ENCODE peak calls at places on chromosomes 11 and 22, in nine cellular contexts. One of them, this sample, is unnamed.

GRCh38 chr11:77083553-77084245 is 16.9 kb downstream of the CAPN5 start:
- DNase-seq in NB4: no peak
- DNase-seq in HFF-Myc: no peak
- DNase-seq in GM10248: no peak
- DNase-seq in MCF 10A: no peak
- DNase-seq in left lung: no peak
- DNase-seq in AG09319: no peak
- DNase-seq in HFFc6: no peak
- DNase-seq in lower lobe of right lung: no peak
- DNase-seq in this sample: no peak

GRCh38 chr11:88281317-88281712 is 56.2 kb downstream of the CTSC start:
- DNase-seq in NB4: peak; percentile 19
- DNase-seq in HFF-Myc: no peak
- DNase-seq in GM10248: no peak
- DNase-seq in MCF 10A: peak; percentile 33
- DNase-seq in left lung: no peak
- DNase-seq in AG09319: no peak
- DNase-seq in HFFc6: peak; percentile 16
- DNase-seq in lower lobe of right lung: no peak
- DNase-seq in this sample: no peak

GRCh38 chr22:31728857-31729256 is 21.1 kb downstream of the PRR14L start:
- DNase-seq in NB4: no peak
- DNase-seq in HFF-Myc: no peak
- DNase-seq in GM10248: no peak
- DNase-seq in MCF 10A: no peak
- DNase-seq in left lung: no peak
- DNase-seq in AG09319: no peak
- DNase-seq in HFFc6: no peak
- DNase-seq in lower lobe of right lung: no peak
- DNase-seq in this sample: no peak

GRCh38 chr22:41656515-41656914 is 32.2 kb downstream of the SNU13 start:
- DNase-seq in NB4: no peak
- DNase-seq in HFF-Myc: no peak
- DNase-seq in GM10248: no peak
- DNase-seq in MCF 10A: no peak
- DNase-seq in left lung: no peak
- DNase-seq in AG09319: no peak
- DNase-seq in HFFc6: no peak
- DNase-seq in lower lobe of right lung: no peak
- DNase-seq in this sample: no peak

GRCh38 chr22:28896611-28897010 is 13.2 kb downstream of the ZNRF3 start:
- DNase-seq in NB4: peak; percentile 75
- DNase-seq in HFF-Myc: no peak
- DNase-seq in GM10248: no peak
- DNase-seq in MCF 10A: peak; percentile 29
- DNase-seq in left lung: no peak
- DNase-seq in AG09319: no peak
- DNase-seq in HFFc6: no peak
- DNase-seq in lower lobe of right lung: no peak
- DNase-seq in this sample: no peak

GRCh38 chr22:44046485-44047141 is 22.5 kb downstream of the PARVB start:
- DNase-seq in NB4: no peak
- DNase-seq in HFF-Myc: no peak
- DNase-seq in GM10248: no peak
- DNase-seq in MCF 10A: no peak
- DNase-seq in left lung: peak; percentile 37
- DNase-seq in AG09319: no peak
- DNase-seq in HFFc6: no peak
- DNase-seq in lower lobe of right lung: no peak
- DNase-seq in this sample: no peak

GRCh38 chr22:44586337-44586990 is 88.4 kb upstream of the RTL6 start:
- DNase-seq in NB4: no peak
- DNase-seq in HFF-Myc: no peak
- DNase-seq in GM10248: no peak
- DNase-seq in MCF 10A: no peak
- DNase-seq in left lung: peak; percentile 55
- DNase-seq in AG09319: no peak
- DNase-seq in HFFc6: no peak
- DNase-seq in lower lobe of right lung: peak; percentile 39
- DNase-seq in this sample: no peak

GRCh38 chr11:117815262-117815803 is 9.2 kb downstream of the FXYD2 start:
- DNase-seq in NB4: peak; percentile 93
- DNase-seq in HFF-Myc: no peak
- DNase-seq in GM10248: peak; percentile 83
- DNase-seq in MCF 10A: no peak
- DNase-seq in left lung: peak; percentile 93
- DNase-seq in AG09319: no peak
- DNase-seq in HFFc6: no peak
- DNase-seq in lower lobe of right lung: peak; percentile 76
- DNase-seq in this sample: peak; percentile 69

GRCh38 chr11:11672764-11673163 is 51.0 kb upstream of the GALNT18 start:
- DNase-seq in NB4: no peak
- DNase-seq in HFF-Myc: no peak
- DNase-seq in GM10248: no peak
- DNase-seq in MCF 10A: no peak
- DNase-seq in left lung: no peak
- DNase-seq in AG09319: no peak
- DNase-seq in HFFc6: no peak
- DNase-seq in lower lobe of right lung: no peak
- DNase-seq in this sample: no peak

GRCh38 chr11:106786251-106786650 is 232.0 kb downstream of the GUCY1A2 start:
- DNase-seq in NB4: no peak
- DNase-seq in HFF-Myc: no peak
- DNase-seq in GM10248: no peak
- DNase-seq in MCF 10A: no peak
- DNase-seq in left lung: no peak
- DNase-seq in AG09319: no peak
- DNase-seq in HFFc6: no peak
- DNase-seq in lower lobe of right lung: no peak
- DNase-seq in this sample: no peak

GRCh38 chr11:113376156-113376555 is 11.4 kb upstream of the ANKK1 start:
- DNase-seq in NB4: peak; percentile 23
- DNase-seq in HFF-Myc: peak; percentile 17
- DNase-seq in GM10248: no peak
- DNase-seq in MCF 10A: no peak
- DNase-seq in left lung: no peak
- DNase-seq in AG09319: no peak
- DNase-seq in HFFc6: no peak
- DNase-seq in lower lobe of right lung: no peak
- DNase-seq in this sample: no peak

GRCh38 chr22:24433868-24434471 is 6.6 kb downstream of the ADORA2A start:
- DNase-seq in NB4: peak; percentile 90
- DNase-seq in HFF-Myc: no peak
- DNase-seq in GM10248: peak; percentile 86
- DNase-seq in MCF 10A: peak; percentile 30
- DNase-seq in left lung: no peak
- DNase-seq in AG09319: no peak
- DNase-seq in HFFc6: peak; percentile 60
- DNase-seq in lower lobe of right lung: no peak
- DNase-seq in this sample: peak; percentile 57

GRCh38 chr22:35955546-35955945 is 73.1 kb downstream of the RBFOX2 start:
- DNase-seq in NB4: no peak
- DNase-seq in HFF-Myc: no peak
- DNase-seq in GM10248: no peak
- DNase-seq in MCF 10A: no peak
- DNase-seq in left lung: no peak
- DNase-seq in AG09319: no peak
- DNase-seq in HFFc6: no peak
- DNase-seq in lower lobe of right lung: no peak
- DNase-seq in this sample: no peak

DNA sequence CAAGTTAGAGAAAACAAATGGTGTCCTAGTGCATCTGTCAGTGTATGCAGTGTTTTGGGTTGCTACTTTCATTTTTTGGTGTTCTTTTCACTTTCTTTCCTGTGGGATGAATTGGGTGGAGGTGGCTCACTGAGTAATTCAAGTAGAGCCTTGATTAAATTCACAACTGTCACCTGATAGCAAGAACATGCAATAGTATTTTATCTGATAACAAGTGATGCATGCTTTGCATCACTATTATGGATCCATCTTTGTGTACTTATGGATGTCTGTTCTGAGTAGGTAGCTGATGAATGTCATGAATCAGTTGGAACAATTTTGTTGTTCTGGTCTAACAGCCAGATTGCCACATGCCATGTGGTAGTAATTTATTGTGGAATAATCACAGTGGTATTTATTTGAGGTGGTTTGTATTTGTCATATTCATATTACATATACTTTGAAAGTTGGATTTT is 87.5 kb downstream of the DDX10 start:
- DNase-seq in NB4: no peak
- DNase-seq in HFF-Myc: no peak
- DNase-seq in GM10248: no peak
- DNase-seq in MCF 10A: no peak
- DNase-seq in left lung: no peak
- DNase-seq in AG09319: no peak
- DNase-seq in HFFc6: no peak
- DNase-seq in lower lobe of right lung: no peak
- DNase-seq in this sample: no peak
- TF ChIP-seq CTCF in NB4: no peak
- TF ChIP-seq CTCF in HFF-Myc: no peak
- TF ChIP-seq CTCF in GM10248: no peak
- TF ChIP-seq CTCF in MCF 10A: no peak
- TF ChIP-seq CTCF in left lung: no peak
- TF ChIP-seq CTCF in AG09319: no peak
- TF ChIP-seq CTCF in HFFc6: no peak
- TF ChIP-seq CTCF in lower lobe of right lung: no peak
- TF ChIP-seq CTCF in this sample: no peak

GRCh38 chr11:119983240-119983732 is 154.6 kb downstream of the TRIM29 start:
- DNase-seq in NB4: no peak
- DNase-seq in HFF-Myc: no peak
- DNase-seq in GM10248: no peak
- DNase-seq in MCF 10A: no peak
- DNase-seq in left lung: no peak
- DNase-seq in AG09319: no peak
- DNase-seq in HFFc6: no peak
- DNase-seq in lower lobe of right lung: no peak
- DNase-seq in this sample: no peak
- TF ChIP-seq CTCF in NB4: peak; percentile 17
- TF ChIP-seq CTCF in HFF-Myc: no peak
- TF ChIP-seq CTCF in GM10248: no peak
- TF ChIP-seq CTCF in MCF 10A: no peak
- TF ChIP-seq CTCF in left lung: no peak
- TF ChIP-seq CTCF in AG09319: no peak
- TF ChIP-seq CTCF in HFFc6: no peak
- TF ChIP-seq CTCF in lower lobe of right lung: no peak
- TF ChIP-seq CTCF in this sample: no peak

GRCh38 chr11:59174664-59175033 is 2.7 kb downstream of the DTX4 start:
- DNase-seq in NB4: no peak
- DNase-seq in HFF-Myc: no peak
- DNase-seq in GM10248: no peak
- DNase-seq in MCF 10A: peak; percentile 87
- DNase-seq in left lung: no peak
- DNase-seq in AG09319: no peak
- DNase-seq in HFFc6: peak; percentile 80
- DNase-seq in lower lobe of right lung: no peak
- DNase-seq in this sample: no peak

GRCh38 chr11:59173964-59174663 is 2.2 kb downstream of the DTX4 start:
- DNase-seq in NB4: no peak
- DNase-seq in HFF-Myc: no peak
- DNase-seq in GM10248: no peak
- DNase-seq in MCF 10A: peak; percentile 90
- DNase-seq in left lung: peak; percentile 81
- DNase-seq in AG09319: no peak
- DNase-seq in HFFc6: no peak
- DNase-seq in lower lobe of right lung: peak; percentile 80
- DNase-seq in this sample: no peak

GRCh38 chr11:59178401-59178800 is 6.5 kb downstream of the DTX4 start:
- DNase-seq in NB4: no peak
- DNase-seq in HFF-Myc: no peak
- DNase-seq in GM10248: no peak
- DNase-seq in MCF 10A: no peak
- DNase-seq in left lung: no peak
- DNase-seq in AG09319: no peak
- DNase-seq in HFFc6: no peak
- DNase-seq in lower lobe of right lung: no peak
- DNase-seq in this sample: no peak

GRCh38 chr11:59175104-59175503 is 3.2 kb downstream of the DTX4 start:
- DNase-seq in NB4: no peak
- DNase-seq in HFF-Myc: no peak
- DNase-seq in GM10248: no peak
- DNase-seq in MCF 10A: no peak
- DNase-seq in left lung: peak; percentile 69
- DNase-seq in AG09319: no peak
- DNase-seq in HFFc6: no peak
- DNase-seq in lower lobe of right lung: peak; percentile 53
- DNase-seq in this sample: no peak

GRCh38 chr11:59176330-59176729 is 4.4 kb downstream of the DTX4 start:
- DNase-seq in NB4: no peak
- DNase-seq in HFF-Myc: no peak
- DNase-seq in GM10248: no peak
- DNase-seq in MCF 10A: peak; percentile 52
- DNase-seq in left lung: no peak
- DNase-seq in AG09319: no peak
- DNase-seq in HFFc6: no peak
- DNase-seq in lower lobe of right lung: no peak
- DNase-seq in this sample: no peak
- TF ChIP-seq CTCF in NB4: no peak
- TF ChIP-seq CTCF in HFF-Myc: no peak
- TF ChIP-seq CTCF in GM10248: no peak
- TF ChIP-seq CTCF in MCF 10A: no peak
- TF ChIP-seq CTCF in left lung: no peak
- TF ChIP-seq CTCF in AG09319: no peak
- TF ChIP-seq CTCF in HFFc6: no peak
- TF ChIP-seq CTCF in lower lobe of right lung: no peak
- TF ChIP-seq CTCF in this sample: no peak

GRCh38 chr11:85187992-85188391 is 439.2 kb downstream of the DLG2 start:
- DNase-seq in NB4: no peak
- DNase-seq in HFF-Myc: no peak
- DNase-seq in GM10248: no peak
- DNase-seq in MCF 10A: no peak
- DNase-seq in left lung: no peak
- DNase-seq in AG09319: no peak
- DNase-seq in HFFc6: no peak
- DNase-seq in lower lobe of right lung: no peak
- DNase-seq in this sample: no peak

GRCh38 chr11:85180528-85180927 is 446.6 kb downstream of the DLG2 start:
- DNase-seq in NB4: no peak
- DNase-seq in HFF-Myc: no peak
- DNase-seq in GM10248: no peak
- DNase-seq in MCF 10A: no peak
- DNase-seq in left lung: no peak
- DNase-seq in AG09319: no peak
- DNase-seq in HFFc6: no peak
- DNase-seq in lower lobe of right lung: no peak
- DNase-seq in this sample: no peak

DNA sequence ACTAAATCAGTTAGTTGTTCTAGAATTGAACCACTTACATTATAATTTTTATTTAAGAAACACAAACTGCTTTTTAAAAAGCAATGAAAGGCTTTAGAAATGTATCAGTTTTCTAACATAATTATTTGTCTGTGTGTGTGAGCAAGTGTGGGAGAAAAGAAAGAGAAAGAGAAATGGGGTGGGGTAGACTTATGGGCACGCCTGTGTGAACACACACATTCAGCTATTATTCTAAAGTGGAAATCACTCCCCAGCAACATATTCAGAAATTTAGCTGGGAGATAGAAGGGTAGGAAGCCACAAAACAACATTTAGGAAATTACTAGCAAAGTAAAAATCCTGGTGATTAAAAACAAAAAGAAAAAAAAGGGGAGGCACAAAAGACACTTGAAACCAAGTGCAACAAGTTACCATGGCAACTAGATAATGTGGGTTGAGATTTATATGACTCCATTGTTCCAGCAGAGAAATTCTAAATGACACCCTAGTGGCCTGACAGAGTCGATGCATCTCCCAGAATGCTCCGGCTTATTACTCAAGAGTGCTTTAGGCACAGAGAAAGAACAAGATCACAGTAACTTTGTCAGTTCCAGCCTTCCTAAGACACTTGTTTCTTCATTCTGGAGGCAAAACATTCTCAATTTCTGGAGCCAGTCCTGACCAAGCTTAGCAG is 444.6 kb downstream of the DLG2 start:
- DNase-seq in NB4: peak; percentile 42
- DNase-seq in HFF-Myc: peak; percentile 0
- DNase-seq in GM10248: peak; percentile 8
- DNase-seq in MCF 10A: peak; percentile 46
- DNase-seq in left lung: no peak
- DNase-seq in AG09319: no peak
- DNase-seq in HFFc6: no peak
- DNase-seq in lower lobe of right lung: no peak
- DNase-seq in this sample: no peak
- TF ChIP-seq CTCF in NB4: peak; percentile 53
- TF ChIP-seq CTCF in HFF-Myc: no peak
- TF ChIP-seq CTCF in GM10248: peak; percentile 12
- TF ChIP-seq CTCF in MCF 10A: peak; percentile 23
- TF ChIP-seq CTCF in left lung: no peak
- TF ChIP-seq CTCF in AG09319: peak; percentile 19
- TF ChIP-seq CTCF in HFFc6: peak; percentile 50
- TF ChIP-seq CTCF in lower lobe of right lung: no peak
- TF ChIP-seq CTCF in this sample: no peak